ENCODE peak calls at places on chromosomes 2 and 18, in seven cellular contexts. One of them, this sample, is unnamed.

GRCh38 chr2:20635698-20636584 is 15.0 kb downstream of the HS1BP3 start:
- DNase-seq in WERI-Rb-1: peak; percentile 95
- DNase-seq in lower lobe of right lung: peak; percentile 85
- DNase-seq in NCI-H1092 treated with DMSO at 0.1 percent for 48 hours: peak; percentile 63
- DNase-seq in EH: peak; percentile 79
- DNase-seq in EL: peak; percentile 73
- DNase-seq in stimulated activated CD4-positive, alpha-beta T cell treated with anti-CD3 and anti-CD28 coated beads, Interleukin-4, amount 100 ng/mL, for 4 hours: peak; percentile 42
- DNase-seq in this sample: peak; percentile 87

GRCh38 chr2:240997141-240997855 is 1.1 kb upstream of the SNED1 start:
- DNase-seq in WERI-Rb-1: no peak
- DNase-seq in stimulated activated CD4-positive, alpha-beta T cell treated with anti-CD3 and anti-CD28 coated beads, Interleukin-4, amount 100 ng/mL, for 4 hours: no peak
- DNase-seq in EH: no peak
- DNase-seq in lower lobe of right lung: peak; percentile 50
- DNase-seq in NCI-H1092 treated with DMSO at 0.1 percent for 48 hours: no peak
- DNase-seq in EL: no peak
- DNase-seq in this sample: no peak

GRCh38 chr2:203720011-203720410 is 13.6 kb downstream of the CD28 start:
- DNase-seq in EH: no peak
- DNase-seq in stimulated activated CD4-positive, alpha-beta T cell treated with anti-CD3 and anti-CD28 coated beads, Interleukin-4, amount 100 ng/mL, for 4 hours: no peak
- DNase-seq in lower lobe of right lung: no peak
- DNase-seq in WERI-Rb-1: no peak
- DNase-seq in EL: no peak
- DNase-seq in NCI-H1092 treated with DMSO at 0.1 percent for 48 hours: no peak
- DNase-seq in this sample: no peak

GRCh38 chr18:12779456-12779855 is 76.6 kb downstream of the PSMG2 start:
- DNase-seq in EH: no peak
- DNase-seq in EL: no peak
- DNase-seq in lower lobe of right lung: no peak
- DNase-seq in NCI-H1092 treated with DMSO at 0.1 percent for 48 hours: no peak
- DNase-seq in stimulated activated CD4-positive, alpha-beta T cell treated with anti-CD3 and anti-CD28 coated beads, Interleukin-4, amount 100 ng/mL, for 4 hours: no peak
- DNase-seq in WERI-Rb-1: no peak
- DNase-seq in this sample: no peak

GRCh38 chr18:43277164-43277600 is at the start of gene SYT4:
- DNase-seq in NCI-H1092 treated with DMSO at 0.1 percent for 48 hours: peak; percentile 89
- DNase-seq in stimulated activated CD4-positive, alpha-beta T cell treated with anti-CD3 and anti-CD28 coated beads, Interleukin-4, amount 100 ng/mL, for 4 hours: no peak
- DNase-seq in lower lobe of right lung: no peak
- DNase-seq in EL: no peak
- DNase-seq in EH: peak; percentile 9
- DNase-seq in WERI-Rb-1: peak; percentile 84
- DNase-seq in this sample: peak; percentile 96

GRCh38 chr2:29270606-29271005 is 155.4 kb downstream of the CLIP4 start:
- DNase-seq in lower lobe of right lung: no peak
- DNase-seq in stimulated activated CD4-positive, alpha-beta T cell treated with anti-CD3 and anti-CD28 coated beads, Interleukin-4, amount 100 ng/mL, for 4 hours: no peak
- DNase-seq in EL: no peak
- DNase-seq in WERI-Rb-1: no peak
- DNase-seq in NCI-H1092 treated with DMSO at 0.1 percent for 48 hours: no peak
- DNase-seq in EH: no peak
- DNase-seq in this sample: no peak

GRCh38 chr18:2914844-2915243 is 68.0 kb downstream of the EMILIN2 start:
- DNase-seq in stimulated activated CD4-positive, alpha-beta T cell treated with anti-CD3 and anti-CD28 coated beads, Interleukin-4, amount 100 ng/mL, for 4 hours: no peak
- DNase-seq in NCI-H1092 treated with DMSO at 0.1 percent for 48 hours: no peak
- DNase-seq in WERI-Rb-1: no peak
- DNase-seq in lower lobe of right lung: no peak
- DNase-seq in EH: no peak
- DNase-seq in EL: no peak
- DNase-seq in this sample: no peak

GRCh38 chr2:37892436-37893114 is 32.5 kb upstream of the RMDN2 start:
- DNase-seq in WERI-Rb-1: no peak
- DNase-seq in lower lobe of right lung: no peak
- DNase-seq in NCI-H1092 treated with DMSO at 0.1 percent for 48 hours: no peak
- DNase-seq in EL: no peak
- DNase-seq in stimulated activated CD4-positive, alpha-beta T cell treated with anti-CD3 and anti-CD28 coated beads, Interleukin-4, amount 100 ng/mL, for 4 hours: no peak
- DNase-seq in EH: peak; percentile 12
- DNase-seq in this sample: no peak

GRCh38 chr18:51614033-51614432 is 416.6 kb upstream of the MEX3C start:
- DNase-seq in EH: no peak
- DNase-seq in WERI-Rb-1: no peak
- DNase-seq in stimulated activated CD4-positive, alpha-beta T cell treated with anti-CD3 and anti-CD28 coated beads, Interleukin-4, amount 100 ng/mL, for 4 hours: no peak
- DNase-seq in NCI-H1092 treated with DMSO at 0.1 percent for 48 hours: no peak
- DNase-seq in lower lobe of right lung: no peak
- DNase-seq in EL: no peak
- DNase-seq in this sample: peak; percentile 73

GRCh38 chr2:5727242-5727641 is 35.1 kb downstream of the SOX11 start:
- DNase-seq in WERI-Rb-1: no peak
- DNase-seq in EL: no peak
- DNase-seq in NCI-H1092 treated with DMSO at 0.1 percent for 48 hours: no peak
- DNase-seq in EH: no peak
- DNase-seq in stimulated activated CD4-positive, alpha-beta T cell treated with anti-CD3 and anti-CD28 coated beads, Interleukin-4, amount 100 ng/mL, for 4 hours: no peak
- DNase-seq in lower lobe of right lung: no peak
- DNase-seq in this sample: no peak

GRCh38 chr2:133171396-133172004 is 396.8 kb downstream of the NCKAP5 start:
- DNase-seq in EL: peak; percentile 68
- DNase-seq in lower lobe of right lung: no peak
- DNase-seq in NCI-H1092 treated with DMSO at 0.1 percent for 48 hours: peak; percentile 72
- DNase-seq in WERI-Rb-1: peak; percentile 13
- DNase-seq in EH: peak; percentile 71
- DNase-seq in stimulated activated CD4-positive, alpha-beta T cell treated with anti-CD3 and anti-CD28 coated beads, Interleukin-4, amount 100 ng/mL, for 4 hours: no peak
- DNase-seq in this sample: peak; percentile 61

GRCh38 chr18:46402396-46402795 is 254.6 kb downstream of the LOXHD1 start:
- DNase-seq in EL: peak; percentile 60
- DNase-seq in NCI-H1092 treated with DMSO at 0.1 percent for 48 hours: no peak
- DNase-seq in EH: peak; percentile 51
- DNase-seq in stimulated activated CD4-positive, alpha-beta T cell treated with anti-CD3 and anti-CD28 coated beads, Interleukin-4, amount 100 ng/mL, for 4 hours: no peak
- DNase-seq in lower lobe of right lung: no peak
- DNase-seq in WERI-Rb-1: no peak
- DNase-seq in this sample: peak; percentile 40

GRCh38 chr2:168976034-168976654 is 55.0 kb downstream of the ABCB11 start:
- DNase-seq in NCI-H1092 treated with DMSO at 0.1 percent for 48 hours: no peak
- DNase-seq in EH: no peak
- DNase-seq in lower lobe of right lung: no peak
- DNase-seq in stimulated activated CD4-positive, alpha-beta T cell treated with anti-CD3 and anti-CD28 coated beads, Interleukin-4, amount 100 ng/mL, for 4 hours: no peak
- DNase-seq in WERI-Rb-1: no peak
- DNase-seq in EL: no peak
- DNase-seq in this sample: peak; percentile 31

GRCh38 chr2:1750270-1750934 is 6.1 kb upstream of the PXDN start:
- DNase-seq in NCI-H1092 treated with DMSO at 0.1 percent for 48 hours: no peak
- DNase-seq in WERI-Rb-1: no peak
- DNase-seq in EH: no peak
- DNase-seq in EL: no peak
- DNase-seq in stimulated activated CD4-positive, alpha-beta T cell treated with anti-CD3 and anti-CD28 coated beads, Interleukin-4, amount 100 ng/mL, for 4 hours: no peak
- DNase-seq in lower lobe of right lung: no peak
- DNase-seq in this sample: no peak

GRCh38 chr2:121776885-121777698 is 21.6 kb downstream of the TSN start:
- DNase-seq in EH: no peak
- DNase-seq in stimulated activated CD4-positive, alpha-beta T cell treated with anti-CD3 and anti-CD28 coated beads, Interleukin-4, amount 100 ng/mL, for 4 hours: no peak
- DNase-seq in NCI-H1092 treated with DMSO at 0.1 percent for 48 hours: no peak
- DNase-seq in lower lobe of right lung: no peak
- DNase-seq in EL: no peak
- DNase-seq in WERI-Rb-1: no peak
- DNase-seq in this sample: peak; percentile 59

GRCh38 chr2:67159929-67160328 is 237.2 kb upstream of the ETAA1 start:
- DNase-seq in NCI-H1092 treated with DMSO at 0.1 percent for 48 hours: no peak
- DNase-seq in EH: peak; percentile 81
- DNase-seq in WERI-Rb-1: no peak
- DNase-seq in EL: peak; percentile 33
- DNase-seq in stimulated activated CD4-positive, alpha-beta T cell treated with anti-CD3 and anti-CD28 coated beads, Interleukin-4, amount 100 ng/mL, for 4 hours: no peak
- DNase-seq in lower lobe of right lung: no peak
- DNase-seq in this sample: no peak

GRCh38 chr2:146489386-146489785 is 1355.4 kb upstream of the ACVR2A start:
- DNase-seq in stimulated activated CD4-positive, alpha-beta T cell treated with anti-CD3 and anti-CD28 coated beads, Interleukin-4, amount 100 ng/mL, for 4 hours: no peak
- DNase-seq in WERI-Rb-1: no peak
- DNase-seq in EL: peak; percentile 7
- DNase-seq in lower lobe of right lung: no peak
- DNase-seq in EH: peak; percentile 0
- DNase-seq in NCI-H1092 treated with DMSO at 0.1 percent for 48 hours: no peak
- DNase-seq in this sample: no peak

GRCh38 chr2:239311132-239312040 is 89.4 kb downstream of the HDAC4 start:
- DNase-seq in NCI-H1092 treated with DMSO at 0.1 percent for 48 hours: peak; percentile 48
- DNase-seq in EL: no peak
- DNase-seq in EH: no peak
- DNase-seq in lower lobe of right lung: peak; percentile 80
- DNase-seq in stimulated activated CD4-positive, alpha-beta T cell treated with anti-CD3 and anti-CD28 coated beads, Interleukin-4, amount 100 ng/mL, for 4 hours: no peak
- DNase-seq in WERI-Rb-1: no peak
- DNase-seq in this sample: peak; percentile 39

GRCh38 chr2:9846554-9846953 is 3.3 kb downstream of the TAF1B start:
- DNase-seq in stimulated activated CD4-positive, alpha-beta T cell treated with anti-CD3 and anti-CD28 coated beads, Interleukin-4, amount 100 ng/mL, for 4 hours: no peak
- DNase-seq in EH: peak; percentile 37
- DNase-seq in WERI-Rb-1: no peak
- DNase-seq in NCI-H1092 treated with DMSO at 0.1 percent for 48 hours: no peak
- DNase-seq in lower lobe of right lung: no peak
- DNase-seq in EL: peak; percentile 44
- DNase-seq in this sample: no peak

GRCh38 chr2:226362991-226363390 is 436.6 kb downstream of the IRS1 start:
- DNase-seq in EH: peak; percentile 42
- DNase-seq in stimulated activated CD4-positive, alpha-beta T cell treated with anti-CD3 and anti-CD28 coated beads, Interleukin-4, amount 100 ng/mL, for 4 hours: no peak
- DNase-seq in NCI-H1092 treated with DMSO at 0.1 percent for 48 hours: no peak
- DNase-seq in lower lobe of right lung: no peak
- DNase-seq in WERI-Rb-1: no peak
- DNase-seq in EL: peak; percentile 51
- DNase-seq in this sample: no peak

GRCh38 chr2:105797298-105797819 is 52.6 kb downstream of the NCK2 start:
- DNase-seq in stimulated activated CD4-positive, alpha-beta T cell treated with anti-CD3 and anti-CD28 coated beads, Interleukin-4, amount 100 ng/mL, for 4 hours: no peak
- DNase-seq in lower lobe of right lung: no peak
- DNase-seq in NCI-H1092 treated with DMSO at 0.1 percent for 48 hours: no peak
- DNase-seq in EH: peak; percentile 70
- DNase-seq in EL: peak; percentile 30
- DNase-seq in WERI-Rb-1: no peak
- DNase-seq in this sample: no peak

GRCh38 chr2:177143444-177143843 is 69.2 kb upstream of the HNRNPA3 start:
- DNase-seq in lower lobe of right lung: no peak
- DNase-seq in EL: peak; percentile 55
- DNase-seq in EH: peak; percentile 69
- DNase-seq in NCI-H1092 treated with DMSO at 0.1 percent for 48 hours: no peak
- DNase-seq in WERI-Rb-1: no peak
- DNase-seq in stimulated activated CD4-positive, alpha-beta T cell treated with anti-CD3 and anti-CD28 coated beads, Interleukin-4, amount 100 ng/mL, for 4 hours: no peak
- DNase-seq in this sample: peak; percentile 57